ENCODE peak calls at places on chromosomes 6 and 20, in ten cellular contexts. One of them, this sample, is unnamed. For H3K4me1, the result is how much of the 10 kb centered on the place peaks cover.

GRCh38 chr6:53986165-53986720 is 125.0 kb upstream of the MLIP start:
- DNase-seq in psoas muscle: peak
- DNase-seq in IMR-90: peak
- DNase-seq in fibroblast of lung: peak
- DNase-seq in mucosa of descending colon: no peak
- DNase-seq in astrocyte: peak
- DNase-seq in naive thymus-derived CD4-positive, alpha-beta T cell: no peak
- DNase-seq in tibial nerve: no peak
- DNase-seq in heart right ventricle: no peak
- DNase-seq in left lung: no peak
- DNase-seq in this sample: no peak

GRCh38 chr6:64680446-64680845 is 1026.6 kb downstream of the EYS start:
- DNase-seq in psoas muscle: no peak
- DNase-seq in IMR-90: peak
- DNase-seq in fibroblast of lung: peak
- DNase-seq in mucosa of descending colon: no peak
- DNase-seq in astrocyte: peak
- DNase-seq in naive thymus-derived CD4-positive, alpha-beta T cell: no peak
- DNase-seq in tibial nerve: no peak
- DNase-seq in heart right ventricle: no peak
- DNase-seq in left lung: no peak
- DNase-seq in this sample: no peak

GRCh38 chr6:129923520-129923919 is 62.4 kb upstream of the TMEM244 start:
- DNase-seq in psoas muscle: no peak
- DNase-seq in IMR-90: peak
- DNase-seq in fibroblast of lung: peak
- DNase-seq in mucosa of descending colon: no peak
- DNase-seq in astrocyte: peak
- DNase-seq in naive thymus-derived CD4-positive, alpha-beta T cell: no peak
- DNase-seq in tibial nerve: no peak
- DNase-seq in heart right ventricle: no peak
- DNase-seq in left lung: no peak
- DNase-seq in this sample: no peak

GRCh38 chr6:30615219-30615957 is 1.7 kb downstream of the PPP1R10 start:
- DNase-seq in psoas muscle: no peak
- DNase-seq in IMR-90: peak
- DNase-seq in fibroblast of lung: peak
- DNase-seq in mucosa of descending colon: no peak
- DNase-seq in astrocyte: peak
- DNase-seq in naive thymus-derived CD4-positive, alpha-beta T cell: peak
- DNase-seq in tibial nerve: no peak
- DNase-seq in heart right ventricle: no peak
- DNase-seq in left lung: peak
- DNase-seq in this sample: peak

GRCh38 chr6:156933201-156934053 is 156.2 kb downstream of the ARID1B start:
- DNase-seq in psoas muscle: no peak
- DNase-seq in IMR-90: no peak
- DNase-seq in fibroblast of lung: no peak
- DNase-seq in mucosa of descending colon: peak
- DNase-seq in astrocyte: no peak
- DNase-seq in naive thymus-derived CD4-positive, alpha-beta T cell: no peak
- DNase-seq in tibial nerve: no peak
- DNase-seq in heart right ventricle: no peak
- DNase-seq in left lung: peak
- DNase-seq in this sample: no peak

GRCh38 chr6:131862486-131862885 is 54.7 kb downstream of the ENPP1 start:
- DNase-seq in psoas muscle: no peak
- DNase-seq in IMR-90: no peak
- DNase-seq in fibroblast of lung: no peak
- DNase-seq in mucosa of descending colon: no peak
- DNase-seq in astrocyte: no peak
- DNase-seq in naive thymus-derived CD4-positive, alpha-beta T cell: no peak
- DNase-seq in tibial nerve: no peak
- DNase-seq in heart right ventricle: no peak
- DNase-seq in left lung: no peak
- DNase-seq in this sample: no peak

GRCh38 chr20:62427172-62428007 is at the start of gene RBBP8NL:
- DNase-seq in psoas muscle: no peak
- DNase-seq in IMR-90: no peak
- DNase-seq in fibroblast of lung: no peak
- DNase-seq in mucosa of descending colon: peak
- DNase-seq in astrocyte: no peak
- DNase-seq in naive thymus-derived CD4-positive, alpha-beta T cell: no peak
- DNase-seq in tibial nerve: no peak
- DNase-seq in heart right ventricle: no peak
- DNase-seq in left lung: peak
- DNase-seq in this sample: no peak

GRCh38 chr6:20707166-20707485 is 172.9 kb downstream of the CDKAL1 start:
- DNase-seq in psoas muscle: no peak
- DNase-seq in IMR-90: no peak
- DNase-seq in fibroblast of lung: peak
- DNase-seq in mucosa of descending colon: no peak
- DNase-seq in astrocyte: no peak
- DNase-seq in naive thymus-derived CD4-positive, alpha-beta T cell: no peak
- DNase-seq in tibial nerve: no peak
- DNase-seq in heart right ventricle: no peak
- DNase-seq in left lung: no peak
- DNase-seq in this sample: no peak

GRCh38 chr20:52242237-52243230 is 51.0 kb upstream of the ZFP64 start:
- DNase-seq in psoas muscle: no peak
- DNase-seq in IMR-90: peak
- DNase-seq in fibroblast of lung: peak
- DNase-seq in mucosa of descending colon: no peak
- DNase-seq in astrocyte: no peak
- DNase-seq in naive thymus-derived CD4-positive, alpha-beta T cell: peak
- DNase-seq in tibial nerve: no peak
- DNase-seq in heart right ventricle: no peak
- DNase-seq in left lung: no peak
- DNase-seq in this sample: peak

GRCh38 chr6:168247456-168248147 is 72.0 kb downstream of the DACT2 start:
- DNase-seq in psoas muscle: no peak
- DNase-seq in IMR-90: no peak
- DNase-seq in fibroblast of lung: no peak
- DNase-seq in mucosa of descending colon: no peak
- DNase-seq in astrocyte: no peak
- DNase-seq in naive thymus-derived CD4-positive, alpha-beta T cell: no peak
- DNase-seq in tibial nerve: peak
- DNase-seq in heart right ventricle: no peak
- DNase-seq in left lung: no peak
- DNase-seq in this sample: no peak

GRCh38 chr6:85669735-85670194 is 27.1 kb upstream of the SYNCRIP start:
- DNase-seq in psoas muscle: no peak
- DNase-seq in IMR-90: peak
- DNase-seq in fibroblast of lung: peak
- DNase-seq in mucosa of descending colon: no peak
- DNase-seq in astrocyte: peak
- DNase-seq in naive thymus-derived CD4-positive, alpha-beta T cell: peak
- DNase-seq in tibial nerve: no peak
- DNase-seq in heart right ventricle: no peak
- DNase-seq in left lung: no peak
- DNase-seq in this sample: peak

GRCh38 chr6:83509416-83509815 is 2.9 kb upstream of the PRSS35 start:
- DNase-seq in psoas muscle: no peak
- DNase-seq in IMR-90: peak
- DNase-seq in fibroblast of lung: peak
- DNase-seq in mucosa of descending colon: no peak
- DNase-seq in astrocyte: peak
- DNase-seq in naive thymus-derived CD4-positive, alpha-beta T cell: no peak
- DNase-seq in tibial nerve: no peak
- DNase-seq in heart right ventricle: no peak
- DNase-seq in left lung: no peak
- DNase-seq in this sample: no peak

GRCh38 chr20:45094201-45094600 is 6.7 kb downstream of the KCNS1 start:
- DNase-seq in psoas muscle: no peak
- DNase-seq in IMR-90: no peak
- DNase-seq in fibroblast of lung: no peak
- DNase-seq in mucosa of descending colon: no peak
- DNase-seq in astrocyte: no peak
- DNase-seq in naive thymus-derived CD4-positive, alpha-beta T cell: no peak
- DNase-seq in tibial nerve: no peak
- DNase-seq in heart right ventricle: no peak
- DNase-seq in left lung: no peak
- DNase-seq in this sample: no peak

GRCh38 chr20:63980806-63981728 is at the start of gene PRPF6:
- DNase-seq in psoas muscle: peak
- DNase-seq in IMR-90: peak
- DNase-seq in fibroblast of lung: peak
- DNase-seq in mucosa of descending colon: peak
- DNase-seq in astrocyte: peak
- DNase-seq in naive thymus-derived CD4-positive, alpha-beta T cell: peak
- DNase-seq in tibial nerve: peak
- DNase-seq in heart right ventricle: peak
- DNase-seq in left lung: peak
- DNase-seq in this sample: peak
- H3K4me1 ChIP-seq in psoas muscle: under half
- H3K4me1 ChIP-seq in IMR-90: under half
- H3K4me1 ChIP-seq in fibroblast of lung: under half
- H3K4me1 ChIP-seq in mucosa of descending colon: under half
- H3K4me1 ChIP-seq in astrocyte: under half
- H3K4me1 ChIP-seq in naive thymus-derived CD4-positive, alpha-beta T cell: under half
- H3K4me1 ChIP-seq in tibial nerve: under half
- H3K4me1 ChIP-seq in heart right ventricle: under half
- H3K4me1 ChIP-seq in left lung: under half
- H3K4me1 ChIP-seq in this sample: half or more

DNA sequence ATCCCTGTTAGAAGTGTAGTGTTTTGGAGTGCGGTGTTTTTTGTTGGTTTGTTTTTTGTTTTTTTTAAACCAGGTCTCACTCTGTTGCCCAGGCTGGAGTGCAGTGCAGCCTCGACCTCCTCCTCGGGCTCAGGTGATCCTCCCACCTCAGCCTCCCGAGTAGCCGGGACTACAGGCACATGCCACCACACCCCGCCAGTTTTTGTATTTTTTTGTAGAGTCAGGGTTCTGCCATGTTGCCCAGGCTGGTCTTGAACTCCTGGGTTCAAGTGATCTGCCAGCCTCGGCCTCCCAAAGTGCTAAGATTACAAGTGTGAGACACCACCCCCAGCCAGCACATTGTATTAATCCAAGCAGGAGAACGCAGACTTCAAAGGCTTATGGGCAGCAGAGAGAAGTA is 1.3 kb upstream of the TOP1 start:
- DNase-seq in psoas muscle: no peak
- DNase-seq in IMR-90: no peak
- DNase-seq in fibroblast of lung: no peak
- DNase-seq in mucosa of descending colon: no peak
- DNase-seq in astrocyte: no peak
- DNase-seq in naive thymus-derived CD4-positive, alpha-beta T cell: no peak
- DNase-seq in tibial nerve: no peak
- DNase-seq in heart right ventricle: no peak
- DNase-seq in left lung: no peak
- DNase-seq in this sample: no peak
- H3K4me1 ChIP-seq in psoas muscle: under half
- H3K4me1 ChIP-seq in IMR-90: under half
- H3K4me1 ChIP-seq in fibroblast of lung: under half
- H3K4me1 ChIP-seq in mucosa of descending colon: under half
- H3K4me1 ChIP-seq in astrocyte: under half
- H3K4me1 ChIP-seq in naive thymus-derived CD4-positive, alpha-beta T cell: under half
- H3K4me1 ChIP-seq in tibial nerve: under half
- H3K4me1 ChIP-seq in heart right ventricle: under half
- H3K4me1 ChIP-seq in left lung: under half
- H3K4me1 ChIP-seq in this sample: under half

DNA sequence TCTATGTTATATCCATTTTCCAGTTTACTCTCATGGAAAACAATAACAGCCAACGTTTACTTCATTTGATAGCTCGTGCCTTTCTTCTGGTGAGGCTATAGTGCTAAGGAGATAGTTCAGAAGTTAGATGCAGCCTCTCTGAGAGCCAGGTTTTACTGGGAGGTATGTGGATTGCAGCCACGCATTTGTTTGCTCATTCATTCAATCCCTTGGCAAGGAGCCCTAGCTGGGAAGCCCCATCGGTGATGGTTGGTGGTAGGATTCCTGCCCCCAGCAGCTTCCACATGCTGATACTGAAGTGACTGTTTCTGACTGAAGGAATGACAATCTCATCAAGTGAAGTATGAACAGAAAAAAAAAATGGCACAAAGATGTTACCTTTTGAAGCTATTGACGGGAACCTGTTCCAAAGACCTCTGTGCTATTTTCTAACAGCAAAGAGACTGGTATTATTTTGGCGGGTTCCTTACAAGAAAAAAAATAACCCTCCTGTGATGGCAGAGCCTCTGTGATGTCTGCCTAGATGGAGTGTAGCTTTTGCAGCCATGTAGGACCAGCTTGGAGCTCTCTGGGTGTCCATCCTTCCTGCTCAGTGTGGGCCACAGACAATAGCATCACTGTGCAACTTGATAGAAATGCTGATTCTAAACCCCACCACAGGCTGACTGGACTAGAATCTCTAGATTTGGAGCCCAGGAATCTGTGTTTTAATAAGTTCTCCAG is 30.6 kb downstream of the SNAP25 start:
- DNase-seq in psoas muscle: no peak
- DNase-seq in IMR-90: peak
- DNase-seq in fibroblast of lung: peak
- DNase-seq in mucosa of descending colon: no peak
- DNase-seq in astrocyte: peak
- DNase-seq in naive thymus-derived CD4-positive, alpha-beta T cell: no peak
- DNase-seq in tibial nerve: no peak
- DNase-seq in heart right ventricle: no peak
- DNase-seq in left lung: no peak
- DNase-seq in this sample: no peak
- H3K4me1 ChIP-seq in psoas muscle: under half
- H3K4me1 ChIP-seq in IMR-90: under half
- H3K4me1 ChIP-seq in fibroblast of lung: under half
- H3K4me1 ChIP-seq in mucosa of descending colon: under half
- H3K4me1 ChIP-seq in astrocyte: under half
- H3K4me1 ChIP-seq in naive thymus-derived CD4-positive, alpha-beta T cell: under half
- H3K4me1 ChIP-seq in tibial nerve: under half
- H3K4me1 ChIP-seq in heart right ventricle: under half
- H3K4me1 ChIP-seq in left lung: under half
- H3K4me1 ChIP-seq in this sample: under half

GRCh38 chr6:150844371-150844770 is 21.1 kb upstream of the MTHFD1L start:
- DNase-seq in psoas muscle: no peak
- DNase-seq in IMR-90: no peak
- DNase-seq in fibroblast of lung: no peak
- DNase-seq in mucosa of descending colon: no peak
- DNase-seq in astrocyte: no peak
- DNase-seq in naive thymus-derived CD4-positive, alpha-beta T cell: no peak
- DNase-seq in tibial nerve: no peak
- DNase-seq in heart right ventricle: no peak
- DNase-seq in left lung: no peak
- DNase-seq in this sample: no peak

GRCh38 chr6:150840185-150840584 is 25.3 kb upstream of the MTHFD1L start:
- DNase-seq in psoas muscle: no peak
- DNase-seq in IMR-90: peak
- DNase-seq in fibroblast of lung: no peak
- DNase-seq in mucosa of descending colon: no peak
- DNase-seq in astrocyte: no peak
- DNase-seq in naive thymus-derived CD4-positive, alpha-beta T cell: no peak
- DNase-seq in tibial nerve: no peak
- DNase-seq in heart right ventricle: no peak
- DNase-seq in left lung: no peak
- DNase-seq in this sample: no peak

GRCh38 chr6:150846641-150847040 is 18.9 kb upstream of the MTHFD1L start:
- DNase-seq in psoas muscle: no peak
- DNase-seq in IMR-90: peak
- DNase-seq in fibroblast of lung: no peak
- DNase-seq in mucosa of descending colon: no peak
- DNase-seq in astrocyte: no peak
- DNase-seq in naive thymus-derived CD4-positive, alpha-beta T cell: no peak
- DNase-seq in tibial nerve: no peak
- DNase-seq in heart right ventricle: no peak
- DNase-seq in left lung: no peak
- DNase-seq in this sample: no peak

GRCh38 chr6:150841189-150841588 is 24.3 kb upstream of the MTHFD1L start:
- DNase-seq in psoas muscle: no peak
- DNase-seq in IMR-90: no peak
- DNase-seq in fibroblast of lung: no peak
- DNase-seq in mucosa of descending colon: no peak
- DNase-seq in astrocyte: no peak
- DNase-seq in naive thymus-derived CD4-positive, alpha-beta T cell: no peak
- DNase-seq in tibial nerve: no peak
- DNase-seq in heart right ventricle: no peak
- DNase-seq in left lung: no peak
- DNase-seq in this sample: no peak

GRCh38 chr6:150841697-150842096 is 23.8 kb upstream of the MTHFD1L start:
- DNase-seq in psoas muscle: no peak
- DNase-seq in IMR-90: no peak
- DNase-seq in fibroblast of lung: no peak
- DNase-seq in mucosa of descending colon: no peak
- DNase-seq in astrocyte: no peak
- DNase-seq in naive thymus-derived CD4-positive, alpha-beta T cell: no peak
- DNase-seq in tibial nerve: no peak
- DNase-seq in heart right ventricle: no peak
- DNase-seq in left lung: no peak
- DNase-seq in this sample: no peak
- H3K4me1 ChIP-seq in psoas muscle: under half
- H3K4me1 ChIP-seq in IMR-90: under half
- H3K4me1 ChIP-seq in fibroblast of lung: under half
- H3K4me1 ChIP-seq in mucosa of descending colon: under half
- H3K4me1 ChIP-seq in astrocyte: under half
- H3K4me1 ChIP-seq in naive thymus-derived CD4-positive, alpha-beta T cell: under half
- H3K4me1 ChIP-seq in tibial nerve: under half
- H3K4me1 ChIP-seq in heart right ventricle: under half
- H3K4me1 ChIP-seq in left lung: under half
- H3K4me1 ChIP-seq in this sample: under half

This sample was measured in CD8-positive, alpha-beta memory T cell.